ENCODE peak calls at places on chromosomes 5 and 9, in six cellular contexts. One of them, this sample, is unnamed.

GRCh38 chr9:61666310-61666709 is 476.5 kb downstream of the SPATA31A7 start:
- DNase-seq in SK-N-SH: no peak
- DNase-seq in IMR-90: no peak
- DNase-seq in suprapubic skin: no peak
- DNase-seq in CD4-positive, alpha-beta T cell: no peak
- DNase-seq in epithelial cell of proximal tubule: no peak
- DNase-seq in this sample: no peak

GRCh38 chr5:90590-91547 is 1.1 kb upstream of the PLEKHG4B start:
- DNase-seq in SK-N-SH: no peak
- DNase-seq in CD4-positive, alpha-beta T cell: no peak
- DNase-seq in suprapubic skin: peak
- DNase-seq in epithelial cell of proximal tubule: no peak
- DNase-seq in IMR-90: no peak
- DNase-seq in this sample: peak

GRCh38 chr5:36728697-36729543 is 122.5 kb downstream of the SLC1A3 start:
- DNase-seq in suprapubic skin: no peak
- DNase-seq in SK-N-SH: peak
- DNase-seq in CD4-positive, alpha-beta T cell: no peak
- DNase-seq in IMR-90: peak
- DNase-seq in epithelial cell of proximal tubule: no peak
- DNase-seq in this sample: no peak

GRCh38 chr9:81032030-81032572 is 657.2 kb downstream of the TLE1 start:
- DNase-seq in epithelial cell of proximal tubule: peak
- DNase-seq in IMR-90: peak
- DNase-seq in suprapubic skin: no peak
- DNase-seq in SK-N-SH: no peak
- DNase-seq in CD4-positive, alpha-beta T cell: no peak
- DNase-seq in this sample: no peak

GRCh38 chr5:62593331-62593730 is 14.7 kb downstream of the LRRC70 start:
- DNase-seq in epithelial cell of proximal tubule: peak
- DNase-seq in IMR-90: peak
- DNase-seq in CD4-positive, alpha-beta T cell: no peak
- DNase-seq in SK-N-SH: no peak
- DNase-seq in suprapubic skin: no peak
- DNase-seq in this sample: no peak

GRCh38 chr5:67353500-67353931 is 156.9 kb upstream of the CD180 start:
- DNase-seq in epithelial cell of proximal tubule: peak
- DNase-seq in SK-N-SH: no peak
- DNase-seq in suprapubic skin: no peak
- DNase-seq in IMR-90: no peak
- DNase-seq in CD4-positive, alpha-beta T cell: no peak
- DNase-seq in this sample: no peak

GRCh38 chr5:65861830-65862241 is 64.5 kb upstream of the ERBIN start:
- DNase-seq in IMR-90: peak
- DNase-seq in suprapubic skin: no peak
- DNase-seq in CD4-positive, alpha-beta T cell: no peak
- DNase-seq in SK-N-SH: no peak
- DNase-seq in epithelial cell of proximal tubule: peak
- DNase-seq in this sample: no peak

GRCh38 chr9:121938621-121939020 is 154.5 kb downstream of the TTLL11 start:
- DNase-seq in IMR-90: no peak
- DNase-seq in epithelial cell of proximal tubule: no peak
- DNase-seq in suprapubic skin: no peak
- DNase-seq in CD4-positive, alpha-beta T cell: no peak
- DNase-seq in SK-N-SH: no peak
- DNase-seq in this sample: no peak

GRCh38 chr5:73451218-73452130 is 2.9 kb upstream of the FOXD1 start:
- DNase-seq in epithelial cell of proximal tubule: no peak
- DNase-seq in SK-N-SH: peak
- DNase-seq in suprapubic skin: no peak
- DNase-seq in CD4-positive, alpha-beta T cell: peak
- DNase-seq in IMR-90: peak
- DNase-seq in this sample: peak

GRCh38 chr5:179371123-179371515 is 25.9 kb upstream of the ADAMTS2 start:
- DNase-seq in suprapubic skin: no peak
- DNase-seq in CD4-positive, alpha-beta T cell: no peak
- DNase-seq in SK-N-SH: no peak
- DNase-seq in IMR-90: no peak
- DNase-seq in epithelial cell of proximal tubule: no peak
- DNase-seq in this sample: no peak

GRCh38 chr5:55702612-55703345 is 9.3 kb downstream of the SLC38A9 start:
- DNase-seq in suprapubic skin: no peak
- DNase-seq in IMR-90: no peak
- DNase-seq in epithelial cell of proximal tubule: no peak
- DNase-seq in CD4-positive, alpha-beta T cell: no peak
- DNase-seq in SK-N-SH: no peak
- DNase-seq in this sample: no peak

GRCh38 chr9:71628247-71628646 is 140.1 kb downstream of the CEMIP2 start:
- DNase-seq in IMR-90: peak
- DNase-seq in SK-N-SH: no peak
- DNase-seq in CD4-positive, alpha-beta T cell: no peak
- DNase-seq in epithelial cell of proximal tubule: no peak
- DNase-seq in suprapubic skin: no peak
- DNase-seq in this sample: no peak

GRCh38 chr5:21688655-21689054 is 1164.5 kb downstream of the CDH12 start:
- DNase-seq in suprapubic skin: no peak
- DNase-seq in IMR-90: peak
- DNase-seq in CD4-positive, alpha-beta T cell: no peak
- DNase-seq in SK-N-SH: no peak
- DNase-seq in epithelial cell of proximal tubule: no peak
- DNase-seq in this sample: no peak

GRCh38 chr9:37033753-37034319 is at the start of gene PAX5:
- DNase-seq in SK-N-SH: no peak
- DNase-seq in CD4-positive, alpha-beta T cell: no peak
- DNase-seq in IMR-90: no peak
- DNase-seq in suprapubic skin: peak
- DNase-seq in epithelial cell of proximal tubule: no peak
- DNase-seq in this sample: no peak

GRCh38 chr5:42514759-42515158 is 91.5 kb downstream of the GHR start:
- DNase-seq in IMR-90: no peak
- DNase-seq in CD4-positive, alpha-beta T cell: no peak
- DNase-seq in epithelial cell of proximal tubule: no peak
- DNase-seq in suprapubic skin: no peak
- DNase-seq in SK-N-SH: no peak
- DNase-seq in this sample: no peak

GRCh38 chr9:95206143-95206542 is 111.4 kb downstream of the FANCC start:
- DNase-seq in CD4-positive, alpha-beta T cell: no peak
- DNase-seq in suprapubic skin: no peak
- DNase-seq in epithelial cell of proximal tubule: no peak
- DNase-seq in SK-N-SH: peak
- DNase-seq in IMR-90: peak
- DNase-seq in this sample: no peak

GRCh38 chr5:143328589-143329220 is 74.8 kb downstream of the NR3C1 start:
- DNase-seq in SK-N-SH: no peak
- DNase-seq in epithelial cell of proximal tubule: no peak
- DNase-seq in suprapubic skin: no peak
- DNase-seq in IMR-90: no peak
- DNase-seq in CD4-positive, alpha-beta T cell: no peak
- DNase-seq in this sample: no peak

GRCh38 chr9:127118597-127119318 is 3.7 kb downstream of the ANGPTL2 start:
- DNase-seq in suprapubic skin: no peak
- DNase-seq in IMR-90: no peak
- DNase-seq in SK-N-SH: no peak
- DNase-seq in CD4-positive, alpha-beta T cell: no peak
- DNase-seq in epithelial cell of proximal tubule: no peak
- DNase-seq in this sample: no peak

GRCh38 chr5:151284392-151284967 is 19.1 kb downstream of the SLC36A3 start:
- DNase-seq in CD4-positive, alpha-beta T cell: no peak
- DNase-seq in suprapubic skin: no peak
- DNase-seq in IMR-90: no peak
- DNase-seq in epithelial cell of proximal tubule: no peak
- DNase-seq in SK-N-SH: no peak
- DNase-seq in this sample: no peak
- TF ChIP-seq CTCF in CD4-positive, alpha-beta T cell: no peak
- TF ChIP-seq CTCF in suprapubic skin: no peak
- TF ChIP-seq CTCF in IMR-90: peak
- TF ChIP-seq CTCF in epithelial cell of proximal tubule: peak
- TF ChIP-seq CTCF in SK-N-SH: peak
- TF ChIP-seq CTCF in this sample: peak

GRCh38 chr9:128894764-128895163 is 12.8 kb downstream of the LRRC8A start:
- DNase-seq in CD4-positive, alpha-beta T cell: no peak
- DNase-seq in SK-N-SH: no peak
- DNase-seq in IMR-90: no peak
- DNase-seq in epithelial cell of proximal tubule: no peak
- DNase-seq in suprapubic skin: no peak
- DNase-seq in this sample: no peak
- TF ChIP-seq CTCF in CD4-positive, alpha-beta T cell: no peak
- TF ChIP-seq CTCF in SK-N-SH: no peak
- TF ChIP-seq CTCF in IMR-90: no peak
- TF ChIP-seq CTCF in epithelial cell of proximal tubule: no peak
- TF ChIP-seq CTCF in suprapubic skin: no peak
- TF ChIP-seq CTCF in this sample: no peak

DNA sequence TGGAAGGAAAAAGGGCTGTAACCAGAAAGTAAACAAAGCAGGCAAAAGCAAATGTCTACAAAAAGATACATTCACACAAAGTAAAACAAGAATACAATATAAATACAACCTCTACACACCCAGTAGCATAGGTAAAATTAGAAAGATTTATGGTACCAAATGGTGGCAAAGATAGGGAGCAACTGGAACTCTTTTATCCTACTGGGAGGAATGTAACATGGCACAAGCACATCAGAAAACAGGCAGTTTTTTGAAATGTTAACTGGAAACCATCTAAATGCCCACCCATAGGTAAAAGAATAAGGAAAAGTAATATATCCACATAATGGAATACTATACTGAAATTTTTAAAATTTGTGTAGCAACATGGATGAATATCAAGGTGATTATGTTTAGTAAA is 8.7 kb upstream of the ARL14EPL start:
- DNase-seq in SK-N-SH: no peak
- DNase-seq in CD4-positive, alpha-beta T cell: no peak
- DNase-seq in IMR-90: no peak
- DNase-seq in suprapubic skin: no peak
- DNase-seq in epithelial cell of proximal tubule: no peak
- DNase-seq in this sample: no peak
- TF ChIP-seq CTCF in SK-N-SH: no peak
- TF ChIP-seq CTCF in CD4-positive, alpha-beta T cell: no peak
- TF ChIP-seq CTCF in IMR-90: no peak
- TF ChIP-seq CTCF in suprapubic skin: no peak
- TF ChIP-seq CTCF in epithelial cell of proximal tubule: peak
- TF ChIP-seq CTCF in this sample: peak

DNA sequence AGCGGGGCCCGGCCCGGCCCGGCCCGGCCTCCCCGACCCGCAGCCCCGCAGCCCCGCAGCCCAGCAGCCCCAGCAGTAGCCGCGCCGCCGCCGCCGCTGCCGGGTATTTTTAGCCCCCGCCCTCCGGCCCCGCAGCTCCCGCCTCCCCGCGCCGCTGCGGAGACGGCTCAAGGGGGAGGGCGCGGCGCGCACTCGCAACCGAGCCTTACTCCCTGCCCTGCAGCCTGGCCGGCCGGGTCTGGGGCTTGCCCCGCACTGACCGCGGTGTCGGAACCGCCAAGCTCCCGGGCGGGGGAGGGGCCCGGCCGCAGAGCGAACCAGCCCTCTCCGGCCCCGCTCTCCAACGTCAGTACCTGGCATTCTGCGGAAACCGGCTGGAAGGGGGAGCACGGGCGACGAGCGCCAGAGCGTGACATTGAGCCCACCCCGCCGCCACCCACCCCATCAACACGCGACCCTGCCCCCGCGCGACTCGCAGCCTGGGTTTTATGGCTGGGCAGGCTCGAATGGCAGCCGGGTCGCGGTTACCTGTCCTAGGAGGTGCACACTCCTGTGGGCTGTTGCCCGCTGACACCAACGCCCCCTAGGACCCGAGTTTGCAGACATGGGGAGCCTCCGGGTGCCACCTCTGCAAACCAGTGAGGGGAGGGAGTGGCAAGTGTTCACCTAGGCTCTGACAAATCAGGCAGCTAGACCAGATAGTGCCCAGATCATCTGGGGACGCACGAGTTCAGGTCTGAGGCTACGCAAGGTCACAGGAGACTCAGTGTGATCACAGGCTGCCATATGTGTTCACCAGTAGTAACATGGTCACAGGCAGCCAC is at the start of gene ACSL6:
- DNase-seq in CD4-positive, alpha-beta T cell: peak
- DNase-seq in IMR-90: no peak
- DNase-seq in SK-N-SH: peak
- DNase-seq in suprapubic skin: peak
- DNase-seq in epithelial cell of proximal tubule: no peak
- DNase-seq in this sample: peak
- TF ChIP-seq CTCF in CD4-positive, alpha-beta T cell: no peak
- TF ChIP-seq CTCF in IMR-90: no peak
- TF ChIP-seq CTCF in SK-N-SH: no peak
- TF ChIP-seq CTCF in suprapubic skin: no peak
- TF ChIP-seq CTCF in epithelial cell of proximal tubule: no peak
- TF ChIP-seq CTCF in this sample: no peak

GRCh38 chr5:58681943-58682342 is 99.1 kb downstream of the RAB3C start:
- DNase-seq in CD4-positive, alpha-beta T cell: no peak
- DNase-seq in suprapubic skin: no peak
- DNase-seq in IMR-90: no peak
- DNase-seq in epithelial cell of proximal tubule: no peak
- DNase-seq in SK-N-SH: no peak
- DNase-seq in this sample: no peak
- TF ChIP-seq CTCF in CD4-positive, alpha-beta T cell: no peak
- TF ChIP-seq CTCF in suprapubic skin: no peak
- TF ChIP-seq CTCF in IMR-90: no peak
- TF ChIP-seq CTCF in epithelial cell of proximal tubule: no peak
- TF ChIP-seq CTCF in SK-N-SH: no peak
- TF ChIP-seq CTCF in this sample: no peak

DNA sequence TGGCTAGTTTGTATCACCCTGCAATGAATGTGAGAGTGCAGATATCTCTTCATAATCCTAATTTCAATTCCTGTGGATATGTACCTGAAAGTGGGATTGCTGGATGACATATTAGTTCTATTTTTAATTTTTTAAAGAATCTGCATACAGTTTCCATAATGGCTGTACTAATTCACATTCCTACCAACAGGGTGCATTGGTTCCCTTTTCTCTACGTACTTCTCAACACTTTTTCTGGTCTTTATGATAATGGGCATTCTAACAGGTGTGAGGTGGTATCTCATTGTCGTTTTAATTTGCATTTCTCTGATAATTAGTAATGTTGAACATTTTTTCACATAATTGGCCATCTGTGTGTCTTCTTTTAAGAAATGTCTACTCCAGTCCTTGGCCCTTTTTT is 927.5 kb downstream of the DTWD2 start:
- DNase-seq in SK-N-SH: no peak
- DNase-seq in suprapubic skin: no peak
- DNase-seq in CD4-positive, alpha-beta T cell: no peak
- DNase-seq in epithelial cell of proximal tubule: no peak
- DNase-seq in IMR-90: no peak
- DNase-seq in this sample: no peak
- TF ChIP-seq CTCF in SK-N-SH: peak
- TF ChIP-seq CTCF in suprapubic skin: no peak
- TF ChIP-seq CTCF in CD4-positive, alpha-beta T cell: no peak
- TF ChIP-seq CTCF in epithelial cell of proximal tubule: peak
- TF ChIP-seq CTCF in IMR-90: no peak
- TF ChIP-seq CTCF in this sample: peak